ENCODE peak calls at places on chromosomes 2 and 18, in four cellular contexts. P is GM18507, Z is NCI-H1092 treated with DMSO at 0.1 percent for 48 hours, L is AG08395. A is an unnamed sample.

GRCh38 chr2:109712746-109713145 is 81.4 kb upstream of the RGPD5 start:
- DNase-seq in L (no peak), P (no peak), Z (no peak), A (no peak)

GRCh38 chr2:217366996-217367395 is 507.1 kb upstream of the TNP1 start:
- DNase-seq in L (no peak), Z (no peak), P (no peak), A (no peak)

GRCh38 chr2:16525265-16525887 is 140.3 kb downstream of the CYRIA start:
- DNase-seq in P (no peak), L (no peak), Z (no peak), A (peak)

GRCh38 chr2:204972606-204973336 is 427.5 kb downstream of the PARD3B start:
- DNase-seq in L (no peak), P (no peak), Z (no peak), A (no peak)

GRCh38 chr18:10025756-10026290 is 112.0 kb downstream of the VAPA start:
- DNase-seq in P (no peak), L (no peak), Z (no peak), A (no peak)

GRCh38 chr18:68409585-68409984 is 305.3 kb downstream of the TMX3 start:
- DNase-seq in L (no peak), P (no peak), Z (no peak), A (no peak)

GRCh38 chr2:113105047-113105446 is 22.4 kb upstream of the IL1RN start:
- DNase-seq in Z (no peak), L (peak), P (no peak), A (no peak)

GRCh38 chr2:158688722-158689121 is 106.4 kb upstream of the DAPL1 start:
- DNase-seq in P (no peak), L (peak), Z (no peak), A (peak)

GRCh38 chr18:51185075-51185474 is 12.4 kb downstream of the MEX3C start:
- DNase-seq in P (no peak), Z (no peak), L (no peak), A (no peak)

GRCh38 chr2:207423886-207424285 is 105.9 kb upstream of the CREB1 start:
- DNase-seq in P (peak), L (peak), Z (no peak), A (no peak)

GRCh38 chr18:10736984-10737383 is 211.2 kb downstream of the NAPG start:
- DNase-seq in L (no peak), P (no peak), Z (no peak), A (peak)

GRCh38 chr18:8890957-8891464 is 185.7 kb downstream of the MTCL1 start:
- DNase-seq in L (peak), P (no peak), Z (no peak), A (peak)

GRCh38 chr2:199092419-199092818 is 365.3 kb downstream of the SATB2 start:
- DNase-seq in L (no peak), Z (no peak), P (no peak), A (no peak)

GRCh38 chr2:236815746-236816145 is 246.1 kb downstream of the ACKR3 start:
- DNase-seq in Z (no peak), L (no peak), P (no peak), A (no peak)

GRCh38 chr2:201643216-201643651 is at the start of gene TMEM237:
- DNase-seq in Z (peak), L (peak), P (peak), A (peak)

GRCh38 chr2:102449370-102449974 is 23.6 kb upstream of the SLC9A4 start:
- DNase-seq in Z (no peak), L (peak), P (no peak), A (peak)

GRCh38 chr2:188695953-188696352 is 278.2 kb upstream of the COL3A1 start:
- DNase-seq in P (no peak), L (peak), Z (no peak), A (no peak)

GRCh38 chr2:7607774-7608173 is 690.6 kb downstream of the RNF144A start:
- DNase-seq in Z (no peak), L (no peak), P (no peak), A (no peak)

GRCh38 chr2:234109321-234109720 is 58.8 kb downstream of the SPP2 start:
- DNase-seq in P (no peak), L (no peak), Z (no peak), A (no peak)

GRCh38 chr18:72762505-72763122 is 105.2 kb downstream of the NETO1 start:
- DNase-seq in P (peak), L (peak), Z (peak), A (peak)

GRCh38 chr2:160970052-160970846 is 190.0 kb upstream of the TANK start:
- DNase-seq in Z (peak), L (peak), P (no peak), A (peak)

GRCh38 chr2:109214651-109215371 is 85.8 kb downstream of the SH3RF3 start:
- DNase-seq in P (no peak), L (no peak), Z (no peak), A (no peak)

GRCh38 chr18:13222371-13223281 is 4.1 kb downstream of the LDLRAD4 start:
- DNase-seq in L (peak), Z (peak), P (no peak), A (no peak)

GRCh38 chr2:151762694-151763093 is 28.4 kb upstream of the NEB start:
- DNase-seq in P (no peak), Z (no peak), L (peak), A (no peak)

GRCh38 chr2:212520340-212520739 is 18.3 kb downstream of the ERBB4 start:
- DNase-seq in P (no peak), Z (peak), L (peak), A (no peak)

GRCh38 chr2:26585100-26585499 is 56.1 kb downstream of the CIB4 start:
- DNase-seq in Z (no peak), P (no peak), L (no peak), A (no peak)

GRCh38 chr18:79372991-79373390 is 22.7 kb upstream of the NFATC1 start:
- DNase-seq in P (no peak), Z (no peak), L (no peak), A (no peak)

GRCh38 chr2:120769787-120770120 is 34.1 kb downstream of the GLI2 start:
- DNase-seq in P (no peak), L (no peak), Z (no peak), A (no peak)

GRCh38 chr2:238081150-238081549 is 19.0 kb upstream of the ESPNL start:
- DNase-seq in P (no peak), Z (no peak), L (no peak), A (no peak)

GRCh38 chr18:13233746-13234527 is 15.4 kb downstream of the LDLRAD4 start:
- DNase-seq in P (no peak), L (no peak), Z (no peak), A (no peak)

A was measured in iPS-NIHi11.